ENCODE peak calls at places on chromosomes 6 and 20, in five cellular contexts. W, B, H, N and R are unnamed samples.
A peak's percentile ranks its signal among the peaks of the same experiment; 100 is the strongest.

GRCh38 chr6:44169154-44169553 is 10.5 kb downstream of the CAPN11 start:
- DNase-seq in B (no peak), N (no peak), W (no peak), H (no peak), R (no peak)

GRCh38 chr6:43246301-43247114 is 3.2 kb downstream of the TTBK1 start:
- DNase-seq in W (peak; percentile 73), N (peak; percentile 8), B (no peak), H (peak; percentile 90), R (peak; percentile 35)

GRCh38 chr6:158461954-158462353 is 97.9 kb upstream of the TMEM181 start:
- DNase-seq in H (no peak), W (no peak), N (no peak), B (peak; percentile 76), R (no peak)

GRCh38 chr20:50813101-50813643 is 18.3 kb downstream of the BCAS4 start:
- DNase-seq in H (no peak), B (no peak), N (no peak), W (no peak), R (no peak)

GRCh38 chr6:144341831-144342527 is 56.8 kb downstream of the UTRN start:
- DNase-seq in W (no peak), N (no peak), H (no peak), B (no peak), R (peak; percentile 68)

GRCh38 chr6:159727717-159728440 is 573 bp downstream of the WTAP start:
- DNase-seq in W (peak; percentile 65), N (peak; percentile 52), H (no peak), B (peak; percentile 35), R (peak; percentile 27)

GRCh38 chr6:19879663-19880062 is 42.5 kb downstream of the ID4 start:
- DNase-seq in W (no peak), B (no peak), H (no peak), N (no peak), R (no peak)

GRCh38 chr6:109787312-109787711 is 96.2 kb downstream of the FIG4 start:
- DNase-seq in W (no peak), N (no peak), H (no peak), B (no peak), R (no peak)

GRCh38 chr6:143405381-143406154 is 44.9 kb downstream of the ADAT2 start:
- DNase-seq in H (no peak), N (peak; percentile 67), B (no peak), W (no peak), R (no peak)

GRCh38 chr6:11362481-11363018 is 130.1 kb upstream of the NEDD9 start:
- DNase-seq in W (no peak), B (no peak), H (no peak), N (no peak), R (no peak)

GRCh38 chr20:31827059-31827458 is 7.9 kb downstream of the MYLK2 start:
- DNase-seq in B (no peak), N (no peak), W (no peak), H (peak; percentile 26), R (no peak)

GRCh38 chr6:13194852-13195251 is 133.5 kb downstream of the TBC1D7 start:
- DNase-seq in H (no peak), W (peak; percentile 78), N (peak; percentile 52), B (peak; percentile 81), R (peak; percentile 63)

DNA sequence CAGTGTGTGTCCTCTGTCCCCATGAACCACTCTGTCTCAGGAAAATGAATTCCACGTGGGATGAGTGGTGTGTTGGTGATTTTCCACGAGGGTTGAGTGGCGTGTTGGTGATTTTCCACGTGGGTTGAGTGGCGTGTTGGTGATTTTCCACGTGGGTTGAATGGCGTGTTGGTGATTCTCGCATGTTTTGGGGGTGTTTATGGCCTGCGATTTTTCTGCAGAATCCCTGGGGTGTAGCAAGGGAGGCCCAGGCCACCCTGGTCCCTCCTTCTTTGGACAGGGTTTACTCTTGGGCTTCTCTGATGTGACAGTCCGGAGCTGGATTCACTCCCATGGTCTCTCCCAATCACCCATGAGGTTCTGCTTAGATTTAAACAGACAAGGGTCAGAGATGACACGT is 90.6 kb upstream of the FRMD1 start:
- DNase-seq in H (no peak), N (no peak), B (no peak), W (no peak), R (no peak)
- TF ChIP-seq CTCF in H (no peak), N (no peak), B (no peak), W (no peak), R (no peak)

DNA sequence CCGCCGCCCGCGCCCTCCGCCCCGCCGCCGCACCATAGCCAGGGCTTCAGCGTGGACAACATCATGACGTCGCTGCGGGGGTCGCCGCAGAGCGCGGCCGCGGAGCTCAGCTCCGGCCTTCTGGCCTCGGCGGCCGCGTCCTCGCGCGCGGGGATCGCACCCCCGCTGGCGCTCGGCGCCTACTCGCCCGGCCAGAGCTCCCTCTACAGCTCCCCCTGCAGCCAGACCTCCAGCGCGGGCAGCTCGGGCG is 1.5 kb downstream of the FOXC1 start:
- DNase-seq in H (no peak), N (no peak), W (no peak), B (peak; percentile 53), R (peak; percentile 40)
- TF ChIP-seq CTCF in H (no peak), N (peak; percentile 2), W (peak; percentile 15), B (peak; percentile 14), R (peak; percentile 43)

DNA sequence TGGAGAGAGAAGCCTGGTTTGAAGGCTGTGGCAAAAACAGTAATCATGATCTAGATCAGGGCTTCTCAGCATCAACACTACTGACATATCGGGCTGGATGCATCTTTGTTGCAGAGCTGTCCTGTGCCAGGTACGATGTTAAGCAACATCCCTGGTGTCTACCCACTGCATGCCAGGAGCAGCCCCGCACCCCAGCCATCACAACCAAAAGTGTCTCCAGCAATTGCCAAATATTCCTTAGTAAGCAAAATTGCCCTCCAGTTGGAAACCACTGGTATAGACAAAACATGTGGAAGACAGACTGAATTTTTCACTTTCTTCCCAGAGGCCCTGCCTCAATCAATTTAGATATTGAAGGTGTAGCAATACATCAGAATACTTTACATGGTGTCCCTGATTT is 147.6 kb upstream of the NRN1 start:
- DNase-seq in W (no peak), H (no peak), N (no peak), B (no peak), R (no peak)
- TF ChIP-seq CTCF in W (no peak), H (no peak), N (no peak), B (no peak), R (no peak)

GRCh38 chr20:40275738-40276137 is 413.3 kb downstream of the MAFB start:
- DNase-seq in W (no peak), N (no peak), H (no peak), B (no peak), R (no peak)

GRCh38 chr20:40274912-40275654 is 414.0 kb downstream of the MAFB start:
- DNase-seq in H (no peak), N (no peak), B (no peak), W (no peak), R (no peak)

GRCh38 chr20:40283689-40284088 is 405.3 kb downstream of the MAFB start:
- DNase-seq in H (no peak), N (no peak), B (no peak), W (no peak), R (no peak)

GRCh38 chr20:40276291-40276690 is 412.7 kb downstream of the MAFB start:
- DNase-seq in W (no peak), N (no peak), B (no peak), H (no peak), R (no peak)

DNA sequence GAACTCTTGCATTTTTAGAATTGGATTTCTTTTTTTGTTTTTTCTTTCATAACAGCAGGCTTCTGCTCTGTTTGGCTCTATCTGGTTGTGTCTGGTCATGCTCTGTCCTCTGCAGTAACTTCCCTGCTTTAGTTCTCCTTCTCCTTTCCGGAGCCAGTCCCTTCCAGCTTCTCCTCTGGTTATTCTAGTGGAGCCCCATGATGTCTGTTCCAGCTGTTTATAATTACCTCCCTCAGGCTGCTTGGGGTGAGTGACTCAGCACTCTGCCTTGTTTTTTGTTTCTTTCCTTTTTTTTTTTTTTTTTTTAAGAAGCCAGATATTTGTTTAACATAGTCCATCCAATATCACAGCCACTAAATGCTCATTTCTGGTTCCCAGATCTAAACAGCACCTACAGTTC is 409.6 kb downstream of the MAFB start:
- DNase-seq in H (no peak), W (no peak), N (peak; percentile 88), B (peak; percentile 65), R (no peak)
- TF ChIP-seq CTCF in H (no peak), W (no peak), N (no peak), B (no peak), R (no peak)

GRCh38 chr20:63186528-63187316 is 29.2 kb downstream of the YTHDF1 start:
- DNase-seq in W (no peak), N (no peak), H (no peak), B (no peak), R (no peak)
- TF ChIP-seq CTCF in W (no peak), N (peak; percentile 4), H (no peak), B (peak; percentile 2), R (no peak)

DNA sequence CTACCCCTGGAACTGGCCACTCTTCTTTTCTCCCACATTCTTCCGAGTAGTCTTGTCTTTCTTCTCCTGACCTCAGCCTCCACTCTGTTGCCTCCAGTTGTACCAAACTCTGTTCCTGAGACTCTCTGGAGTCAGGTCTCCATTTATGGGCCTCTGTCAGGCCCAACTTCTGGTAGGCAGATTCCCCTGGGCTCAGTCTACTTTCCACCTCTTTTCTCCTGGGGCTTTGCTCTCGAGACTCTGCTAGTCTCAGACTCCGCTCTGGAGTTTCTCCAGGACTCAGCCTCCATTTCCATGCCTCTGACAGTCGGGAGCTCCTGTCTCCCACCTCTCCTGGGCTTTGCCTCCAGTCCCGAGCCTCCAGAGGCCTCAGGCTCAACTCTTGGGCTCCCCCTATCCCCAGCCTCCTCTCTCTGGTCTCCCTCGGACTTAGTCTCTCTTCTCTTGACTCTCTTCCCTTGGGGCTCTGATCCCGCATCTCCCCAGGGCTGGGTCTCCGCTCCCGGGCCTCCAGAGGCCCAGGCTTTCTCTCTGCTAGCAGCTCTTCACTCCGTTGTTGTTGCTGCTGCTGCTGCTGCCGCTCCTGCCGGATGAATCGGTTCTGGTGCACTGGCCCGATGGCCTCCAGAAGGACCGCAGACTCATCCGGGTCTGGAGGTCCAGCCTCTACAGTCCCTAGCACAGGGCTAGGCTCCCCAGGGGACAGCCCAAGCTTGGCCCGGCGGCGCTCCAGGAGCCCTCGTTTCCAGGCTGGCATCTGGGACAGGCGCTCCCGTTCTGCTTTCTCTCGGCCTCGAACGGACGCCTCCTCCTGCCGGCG is 1.1 kb downstream of the PPP1R18 start:
- DNase-seq in N (peak; percentile 18), B (peak; percentile 37), W (no peak), H (no peak), R (no peak)
- TF ChIP-seq CTCF in N (peak; percentile 42), B (peak; percentile 32), W (peak; percentile 35), H (peak; percentile 18), R (no peak)